ENCODE peak calls at places on chromosomes 13 and 19, in seven cellular contexts. V, Y, S, B, K, W and P are unnamed samples.

GRCh38 chr13:109135018-109135417 is 505.6 kb downstream of the MYO16 start:
- DNase-seq in V (peak; percentile 2), Y (no peak), S (no peak), B (no peak), K (no peak), W (no peak), P (no peak)

GRCh38 chr13:31045621-31046081 is 113.2 kb downstream of the TEX26 start:
- DNase-seq in V (peak; percentile 55), Y (peak; percentile 69), S (no peak), B (no peak), K (peak; percentile 37), W (no peak), P (no peak)

GRCh38 chr19:17687857-17688784 is at the start of gene UNC13A:
- DNase-seq in V (peak; percentile 83), Y (no peak), S (no peak), B (peak; percentile 96), K (no peak), W (peak; percentile 98), P (peak; percentile 62)

GRCh38 chr19:33514885-33515485 is 6.6 kb downstream of the PEPD start:
- DNase-seq in V (no peak), Y (no peak), S (no peak), B (no peak), K (no peak), W (no peak), P (no peak)

GRCh38 chr13:62551588-62551987 is 1135.9 kb upstream of the PCDH20 start:
- DNase-seq in V (no peak), Y (no peak), S (no peak), B (no peak), K (no peak), W (no peak), P (no peak)

GRCh38 chr19:40264314-40265054 is 20.7 kb downstream of the AKT2 start:
- DNase-seq in V (no peak), Y (no peak), S (no peak), B (no peak), K (no peak), W (no peak), P (no peak)

GRCh38 chr13:78787189-78787588 is 128.2 kb upstream of the OBI1 start:
- DNase-seq in V (peak; percentile 3), Y (no peak), S (no peak), B (no peak), K (no peak), W (no peak), P (no peak)

GRCh38 chr13:39501711-39502324 is 101.2 kb downstream of the LHFPL6 start:
- DNase-seq in V (no peak), Y (no peak), S (no peak), B (no peak), K (no peak), W (no peak), P (no peak)

GRCh38 chr13:102040812-102041211 is 361.0 kb downstream of the FGF14 start:
- DNase-seq in V (no peak), Y (no peak), S (no peak), B (no peak), K (no peak), W (no peak), P (no peak)

GRCh38 chr13:66994097-66994496 is 236.0 kb downstream of the PCDH9 start:
- DNase-seq in V (peak; percentile 78), Y (peak; percentile 38), S (no peak), B (peak; percentile 4), K (no peak), W (peak; percentile 85), P (no peak)

GRCh38 chr13:110593430-110594130 is 21.8 kb upstream of the NAXD start:
- DNase-seq in V (peak; percentile 77), Y (peak; percentile 65), S (no peak), B (peak; percentile 80), K (no peak), W (no peak), P (peak; percentile 38)

GRCh38 chr13:112808377-112809140 is 118.7 kb downstream of the ATP11A start:
- DNase-seq in V (no peak), Y (no peak), S (no peak), B (no peak), K (no peak), W (no peak), P (no peak)

GRCh38 chr19:6590458-6591319 is at the start of gene CD70:
- DNase-seq in V (no peak), Y (no peak), S (peak; percentile 62), B (no peak), K (peak; percentile 88), W (peak; percentile 79), P (peak; percentile 50)

DNA sequence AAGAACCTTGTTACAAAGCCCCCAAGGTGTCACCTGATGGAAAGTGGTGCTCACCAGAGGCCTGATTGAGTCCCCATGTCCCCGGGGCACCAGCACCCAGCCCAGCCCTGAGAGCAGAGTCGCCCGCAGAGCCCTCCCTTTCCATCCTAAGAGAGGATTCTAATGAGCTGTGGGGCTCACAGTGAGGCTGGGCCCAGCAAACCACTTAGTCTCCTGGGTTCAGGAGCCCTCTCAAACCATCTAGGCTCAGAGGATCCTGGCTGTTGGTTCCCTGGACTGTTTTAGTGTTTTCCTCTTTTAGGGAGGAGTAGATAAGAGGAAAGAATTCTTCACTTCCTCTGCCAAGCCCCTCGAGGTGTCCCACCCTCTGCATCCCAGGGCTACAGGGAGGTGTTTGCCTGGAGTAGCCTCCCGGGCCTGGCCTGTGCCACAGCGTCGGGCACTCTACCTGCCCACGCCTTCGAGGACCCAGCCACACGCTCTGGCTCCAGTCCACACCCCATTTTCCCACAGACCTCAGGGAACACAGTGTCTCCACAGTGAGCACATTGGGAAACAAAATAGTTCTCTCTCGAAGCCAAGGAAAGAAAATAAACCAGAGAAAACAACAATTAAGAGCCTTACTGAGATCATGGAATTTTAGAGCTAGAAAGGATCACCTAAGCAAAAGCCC is 34.4 kb downstream of the DHRS12 start:
- DNase-seq in V (no peak), Y (no peak), S (no peak), B (peak; percentile 52), K (no peak), W (no peak), P (no peak)
- TF ChIP-seq POLR2AphosphoS5 in V (no peak), Y (no peak), S (no peak), B (no peak), K (no peak), W (no peak), P (no peak)

DNA sequence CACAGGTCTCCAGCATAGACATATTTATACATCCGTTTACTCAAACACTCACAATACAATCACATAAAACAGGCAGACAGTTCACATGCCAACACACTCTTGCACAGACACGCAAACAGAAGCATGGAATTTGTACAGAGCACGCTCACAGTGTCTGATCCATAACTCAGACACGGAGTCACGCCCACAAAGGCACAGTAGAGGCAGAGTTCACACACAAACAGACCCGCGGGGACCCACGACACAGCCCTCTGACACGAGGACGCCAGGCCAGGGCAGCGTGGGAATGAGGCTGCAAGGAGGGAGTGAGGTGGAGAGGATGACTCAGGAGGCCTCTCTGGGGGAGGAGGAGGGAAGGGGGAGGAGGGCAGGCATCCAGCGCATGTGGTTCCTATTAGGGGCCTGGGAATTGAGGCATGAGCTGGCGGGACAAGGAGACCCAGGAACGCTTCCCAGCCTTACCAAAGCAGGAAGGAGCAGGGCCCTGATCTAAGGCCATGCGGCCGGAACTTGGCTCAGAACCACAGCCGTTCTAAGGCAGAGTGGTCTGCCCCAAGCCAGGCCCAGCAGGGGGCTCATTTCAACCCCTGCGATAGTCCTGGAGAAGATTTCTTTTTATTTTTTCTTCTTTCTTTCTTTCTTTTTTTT is 9.1 kb upstream of the OLFM2 start:
- DNase-seq in V (peak; percentile 71), Y (peak; percentile 10), S (no peak), B (peak; percentile 78), K (no peak), W (no peak), P (no peak)
- TF ChIP-seq TAF1 in V (peak; percentile 20), Y (no peak), S (no peak), B (no peak), K (no peak), W (no peak), P (no peak)

GRCh38 chr13:97354808-97355207 is 79.2 kb upstream of the RAP2A start:
- DNase-seq in V (no peak), Y (no peak), S (no peak), B (no peak), K (no peak), W (no peak), P (no peak)

GRCh38 chr13:97360610-97361009 is 73.4 kb upstream of the RAP2A start:
- DNase-seq in V (no peak), Y (no peak), S (no peak), B (no peak), K (no peak), W (no peak), P (no peak)

GRCh38 chr13:97364031-97364430 is 69.9 kb upstream of the RAP2A start:
- DNase-seq in V (no peak), Y (no peak), S (no peak), B (no peak), K (no peak), W (no peak), P (no peak)

GRCh38 chr13:97356592-97356991 is 77.4 kb upstream of the RAP2A start:
- DNase-seq in V (no peak), Y (no peak), S (no peak), B (no peak), K (no peak), W (no peak), P (no peak)

DNA sequence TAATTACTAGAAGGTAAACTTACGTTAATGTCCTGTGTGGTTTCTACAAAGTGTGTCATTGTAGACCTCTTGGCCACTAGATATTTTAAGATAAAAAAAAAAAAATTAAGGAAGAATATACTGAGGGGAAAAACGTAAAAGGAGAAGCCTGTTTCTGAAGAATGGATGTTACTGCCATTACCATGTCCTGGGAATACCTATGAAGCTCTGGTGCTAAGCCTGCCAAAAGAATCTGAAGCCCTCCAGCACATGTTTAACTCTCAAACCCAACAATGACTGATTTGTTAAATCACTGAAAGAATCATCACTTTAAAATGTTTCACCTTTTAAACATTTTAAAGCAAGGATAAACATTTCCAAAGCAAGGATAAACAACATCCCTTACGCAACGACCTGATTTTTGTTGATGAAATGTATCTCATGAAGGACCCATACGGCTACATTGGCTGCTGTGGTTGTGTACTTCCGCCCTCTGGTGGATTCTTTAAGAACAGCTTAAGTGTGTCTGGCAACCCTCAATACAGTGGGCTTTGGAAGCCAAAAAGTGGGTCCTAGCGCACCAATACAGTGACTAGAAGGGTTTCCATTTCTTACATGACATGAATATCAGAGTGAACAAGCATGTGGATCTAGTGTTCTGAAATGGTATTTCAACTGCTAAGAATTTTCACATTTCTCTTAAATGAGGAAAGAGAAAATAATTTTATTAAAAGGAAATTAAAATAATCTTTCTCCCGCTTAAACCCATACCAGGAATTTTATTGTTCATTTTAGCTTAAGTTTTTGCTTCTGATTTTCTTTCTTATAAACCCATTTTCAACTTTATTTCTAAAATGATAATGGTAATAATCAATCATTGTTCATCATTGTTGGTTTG is 74.5 kb upstream of the RAP2A start:
- DNase-seq in V (peak; percentile 71), Y (peak; percentile 73), S (no peak), B (peak; percentile 66), K (no peak), W (no peak), P (no peak)
- TF ChIP-seq POLR2AphosphoS5 in V (no peak), Y (no peak), S (no peak), B (no peak), K (no peak), W (no peak), P (no peak)

DNA sequence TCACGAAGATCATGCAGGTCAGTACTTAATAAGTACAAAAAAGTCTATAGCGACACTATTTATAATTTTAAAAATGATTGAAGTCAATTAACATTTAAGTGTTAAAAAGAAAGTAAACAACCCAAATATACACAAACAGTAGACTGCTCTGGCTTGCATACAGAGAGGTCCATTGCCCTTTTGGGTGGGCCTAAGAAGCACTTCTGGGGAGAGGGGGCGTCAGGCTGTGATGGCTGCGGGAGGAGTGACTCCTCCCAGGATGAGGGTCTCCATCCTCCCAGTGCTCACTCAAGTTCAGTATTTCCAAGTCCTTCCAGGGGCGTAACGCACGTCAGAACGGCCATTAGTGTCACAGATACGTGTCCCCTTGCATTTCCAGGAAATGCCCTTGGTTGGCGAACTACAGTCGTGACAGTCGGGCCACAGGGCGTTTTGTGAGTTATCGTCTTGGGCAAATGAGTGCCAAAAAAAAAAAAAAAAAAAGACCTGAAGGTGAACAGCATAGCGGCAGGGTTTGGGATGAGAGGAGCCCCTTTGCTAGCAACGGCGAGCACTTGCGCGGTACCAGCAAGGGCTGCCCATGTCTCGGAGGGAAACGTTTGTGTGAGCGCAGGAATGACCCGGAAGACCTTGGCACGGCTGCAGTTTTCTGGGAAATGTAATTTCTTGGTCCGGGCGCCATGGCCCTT is at the start of gene SCGB2B2:
- DNase-seq in V (no peak), Y (no peak), S (peak; percentile 41), B (peak; percentile 82), K (peak; percentile 50), W (no peak), P (peak; percentile 36)
- TF ChIP-seq TAF1 in V (no peak), Y (no peak), S (peak; percentile 11), B (no peak), K (no peak), W (no peak), P (no peak)